ENCODE peak calls at places on chromosomes 11 and 22, in seven cellular contexts. D is breast epithelium, H is psoas muscle, I is body of pancreas, R is Right ventricle myocardium superior, T is HCT116, P is RCC 7860. U is an unnamed sample.

GRCh38 chr11:88478136-88478785 is 140.7 kb upstream of the CTSC start:
- DNase-seq in D (no peak), H (no peak), I (no peak), R (no peak), T (no peak), P (no peak), U (no peak)

GRCh38 chr22:42641801-42642413 is 1.5 kb upstream of the ATP5MGL start:
- DNase-seq in D (no peak), H (no peak), I (no peak), R (no peak), T (no peak), P (no peak), U (no peak)

GRCh38 chr11:73268671-73269271 is 3.4 kb upstream of the P2RY6 start:
- DNase-seq in D (no peak), H (no peak), I (no peak), R (no peak), T (no peak), P (no peak), U (no peak)

GRCh38 chr11:11502303-11502828 is 119.4 kb downstream of the GALNT18 start:
- DNase-seq in D (no peak), H (no peak), I (no peak), R (no peak), T (no peak), P (no peak), U (no peak)

GRCh38 chr11:61892085-61892370 is 683 bp upstream of the FADS3 start:
- DNase-seq in D (no peak), H (no peak), I (no peak), R (no peak), T (no peak), P (no peak), U (no peak)

GRCh38 chr22:46286006-46286405 is 10.7 kb upstream of the GTSE1 start:
- DNase-seq in D (no peak), H (no peak), I (no peak), R (no peak), T (no peak), P (no peak), U (no peak)

GRCh38 chr11:129590030-129590752 is 214.5 kb downstream of the BARX2 start:
- DNase-seq in D (no peak), H (no peak), I (no peak), R (no peak), T (no peak), P (no peak), U (no peak)

GRCh38 chr11:102683277-102683676 is 22.3 kb downstream of the MMP27 start:
- DNase-seq in D (no peak), H (no peak), I (no peak), R (no peak), T (peak; percentile 15), P (no peak), U (no peak)

GRCh38 chr11:80096736-80097135 is 655.9 kb upstream of the TENM4 start:
- DNase-seq in D (no peak), H (no peak), I (no peak), R (no peak), T (no peak), P (peak; percentile 94), U (no peak)

GRCh38 chr11:74896311-74896710 is 52.6 kb downstream of the XRRA1 start:
- DNase-seq in D (no peak), H (no peak), I (no peak), R (no peak), T (no peak), P (no peak), U (no peak)

GRCh38 chr22:21449531-21450319 is 17.5 kb upstream of the TMEM191C start:
- DNase-seq in D (peak; percentile 39), H (peak; percentile 42), I (peak; percentile 6), R (peak; percentile 27), T (no peak), P (no peak), U (peak; percentile 64)

GRCh38 chr22:24153959-24154358 is 27.3 kb upstream of the SUSD2 start:
- DNase-seq in D (no peak), H (no peak), I (no peak), R (no peak), T (no peak), P (no peak), U (no peak)

GRCh38 chr11:111851636-111852035 is 19.7 kb downstream of the ALG9 start:
- DNase-seq in D (no peak), H (no peak), I (no peak), R (no peak), T (no peak), P (no peak), U (no peak)

GRCh38 chr22:49016909-49017768 is 810.5 kb downstream of the BRD1 start:
- DNase-seq in D (peak; percentile 38), H (peak; percentile 11), I (no peak), R (no peak), T (no peak), P (no peak), U (no peak)

GRCh38 chr11:76803811-76804600 is 20.9 kb downstream of the TSKU start:
- DNase-seq in D (no peak), H (no peak), I (no peak), R (no peak), T (no peak), P (no peak), U (no peak)

GRCh38 chr22:19167106-19167869 is 11.2 kb downstream of the SLC25A1 start:
- DNase-seq in D (no peak), H (no peak), I (no peak), R (no peak), T (no peak), P (no peak), U (no peak)

GRCh38 chr22:22942511-22943329 is 55.1 kb downstream of the IGLL5 start:
- DNase-seq in D (peak; percentile 51), H (no peak), I (peak; percentile 48), R (no peak), T (peak; percentile 59), P (peak; percentile 11), U (peak; percentile 59)

GRCh38 chr11:45848654-45849081 is 1.4 kb downstream of the CRY2 start:
- DNase-seq in D (peak; percentile 58), H (no peak), I (peak; percentile 64), R (no peak), T (no peak), P (no peak), U (no peak)

GRCh38 chr11:2466869-2467694 is 22.3 kb downstream of the KCNQ1 start:
- DNase-seq in D (no peak), H (no peak), I (peak; percentile 15), R (no peak), T (no peak), P (no peak), U (peak; percentile 63)

GRCh38 chr22:43884600-43885318 is 7.1 kb downstream of the PNPLA5 start:
- DNase-seq in D (peak; percentile 55), H (peak; percentile 76), I (peak; percentile 50), R (peak; percentile 77), T (no peak), P (no peak), U (peak; percentile 45)

GRCh38 chr11:28697920-28698827 is 590.0 kb downstream of the METTL15 start:
- DNase-seq in D (no peak), H (peak; percentile 56), I (peak; percentile 47), R (peak; percentile 44), T (peak; percentile 46), P (no peak), U (peak; percentile 36)

GRCh38 chr11:20032577-20033265 is 127.6 kb downstream of the DBX1 start:
- DNase-seq in D (no peak), H (no peak), I (no peak), R (no peak), T (no peak), P (no peak), U (no peak)

GRCh38 chr11:11977206-11977938 is 31.1 kb downstream of the DKK3 start:
- DNase-seq in D (peak; percentile 64), H (peak; percentile 72), I (peak; percentile 60), R (peak; percentile 84), T (peak; percentile 45), P (peak; percentile 91), U (no peak)

GRCh38 chr11:47899801-47900200 is 51.7 kb upstream of the NUP160 start:
- DNase-seq in D (no peak), H (no peak), I (no peak), R (no peak), T (no peak), P (no peak), U (no peak)

GRCh38 chr11:117070016-117070415 is 28.2 kb downstream of the SIK3 start:
- DNase-seq in D (no peak), H (no peak), I (no peak), R (no peak), T (no peak), P (no peak), U (no peak)

GRCh38 chr11:47002366-47002765 is 65.8 kb downstream of the CSTPP1 start:
- DNase-seq in D (no peak), H (no peak), I (no peak), R (no peak), T (no peak), P (no peak), U (no peak)

GRCh38 chr11:2585566-2586090 is 114.2 kb downstream of the KCNQ1OT1 start:
- DNase-seq in D (no peak), H (no peak), I (peak; percentile 5), R (peak; percentile 26), T (no peak), P (no peak), U (peak; percentile 24)

U was measured in left lung.